ENCODE peak calls at places on chromosomes 5 and 9, in five cellular contexts. C, K, G, I and W are unnamed samples. For H3K9me3, the result is how much of the 10 kb centered on the place peaks cover.

GRCh38 chr5:180618830-180619562 is 27.7 kb upstream of the SCGB3A1 start:
- DNase-seq in C (no peak), K (no peak), G (peak), I (no peak), W (no peak)

GRCh38 chr9:92974161-92974661 is 26.9 kb downstream of the FGD3 start:
- DNase-seq in C (no peak), K (no peak), G (no peak), I (no peak), W (no peak)

GRCh38 chr5:61289669-61290363 is 42.2 kb upstream of the ZSWIM6 start:
- DNase-seq in C (no peak), K (no peak), G (no peak), I (no peak), W (no peak)

GRCh38 chr5:170277953-170278352 is 19.6 kb downstream of the LCP2 start:
- DNase-seq in C (no peak), K (no peak), G (no peak), I (no peak), W (no peak)

GRCh38 chr5:65041296-65042158 is 272.8 kb downstream of the CWC27 start:
- DNase-seq in C (no peak), K (no peak), G (no peak), I (no peak), W (no peak)

GRCh38 chr5:171595801-171596231 is 176.4 kb downstream of the FGF18 start:
- DNase-seq in C (no peak), K (no peak), G (no peak), I (no peak), W (no peak)

GRCh38 chr9:26159575-26160392 is 481.5 kb upstream of the TUSC1 start:
- DNase-seq in C (no peak), K (no peak), G (no peak), I (no peak), W (no peak)

GRCh38 chr9:93955356-93956182 is 414 bp upstream of the BARX1 start:
- DNase-seq in C (no peak), K (no peak), G (no peak), I (no peak), W (no peak)

GRCh38 chr9:135049460-135049859 is 38.0 kb upstream of the OLFM1 start:
- DNase-seq in C (no peak), K (no peak), G (no peak), I (no peak), W (no peak)

GRCh38 chr5:159650803-159651202 is 265.5 kb upstream of the ADRA1B start:
- DNase-seq in C (no peak), K (no peak), G (no peak), I (no peak), W (no peak)

GRCh38 chr9:19409406-19410194 is 791 bp downstream of the ACER2 start:
- DNase-seq in C (peak), K (peak), G (no peak), I (peak), W (peak)

GRCh38 chr5:38497946-38498345 is 58.5 kb downstream of the LIFR start:
- DNase-seq in C (no peak), K (no peak), G (no peak), I (no peak), W (peak)

GRCh38 chr5:107466233-107466769 is 204.4 kb downstream of the EFNA5 start:
- DNase-seq in C (no peak), K (no peak), G (peak), I (no peak), W (peak)

GRCh38 chr9:114968710-114969109 is 38.3 kb upstream of the TNFSF8 start:
- DNase-seq in C (no peak), K (no peak), G (no peak), I (no peak), W (peak)

GRCh38 chr5:141496038-141496437 is 7.2 kb downstream of the PCDHGC5 start:
- DNase-seq in C (no peak), K (no peak), G (no peak), I (no peak), W (peak)

GRCh38 chr9:83981126-83981871 is 694 bp downstream of the RMI1 start:
- DNase-seq in C (peak), K (no peak), G (no peak), I (peak), W (peak)

GRCh38 chr9:10566853-10567252 is 45.9 kb downstream of the PTPRD start:
- DNase-seq in C (no peak), K (no peak), G (no peak), I (no peak), W (no peak)

GRCh38 chr5:143433680-143434079 is 30.2 kb upstream of the NR3C1 start:
- DNase-seq in C (no peak), K (no peak), G (no peak), I (no peak), W (no peak)

GRCh38 chr9:128702949-128703615 is 779 bp downstream of the PKN3 start:
- DNase-seq in C (no peak), K (no peak), G (peak), I (peak), W (peak)

GRCh38 chr5:170638454-170639220 is 134.8 kb downstream of the KCNIP1 start:
- DNase-seq in C (peak), K (peak), G (peak), I (peak), W (peak)

GRCh38 chr5:9015937-9016270 is 530.0 kb downstream of the SEMA5A start:
- DNase-seq in C (no peak), K (no peak), G (no peak), I (no peak), W (no peak)

GRCh38 chr9:96554801-96555566 is 64.7 kb downstream of the CDC14B start:
- DNase-seq in C (no peak), K (no peak), G (no peak), I (no peak), W (no peak)

GRCh38 chr5:34035732-34036131 is 7.3 kb downstream of the C1QTNF3 start:
- DNase-seq in C (no peak), K (no peak), G (no peak), I (no peak), W (no peak)

GRCh38 chr5:126477681-126478117 is 54.5 kb downstream of the GRAMD2B start:
- DNase-seq in C (no peak), K (no peak), G (no peak), I (no peak), W (no peak)

GRCh38 chr5:146048994-146049703 is 56.2 kb downstream of the PLAC8L1 start:
- DNase-seq in C (peak), K (no peak), G (peak), I (peak), W (peak)

GRCh38 chr9:72526901-72527800 is 5.7 kb downstream of the TMC1 start:
- DNase-seq in C (peak), K (peak), G (peak), I (peak), W (peak)

GRCh38 chr5:113084402-113085083 is 107.9 kb downstream of the DCP2 start:
- DNase-seq in C (no peak), K (no peak), G (no peak), I (peak), W (no peak)

GRCh38 chr9:79123419-79123818 is 448.3 kb upstream of the TLE4 start:
- DNase-seq in C (no peak), K (no peak), G (no peak), I (no peak), W (no peak)

GRCh38 chr5:173330151-173330855 is 2.1 kb upstream of the STC2 start:
- DNase-seq in C (no peak), K (no peak), G (no peak), I (no peak), W (no peak)

GRCh38 chr5:78473747-78474146 is 113.3 kb downstream of the SCAMP1 start:
- DNase-seq in C (no peak), K (no peak), G (no peak), I (no peak), W (no peak)

GRCh38 chr9:132030626-132031325 is 48.9 kb downstream of the MED27 start:
- DNase-seq in C (no peak), K (no peak), G (no peak), I (no peak), W (no peak)

GRCh38 chr9:113619156-113619861 is 155.8 kb downstream of the RGS3 start:
- DNase-seq in C (no peak), K (no peak), G (no peak), I (peak), W (no peak)

GRCh38 chr9:113622038-113622437 is 158.5 kb downstream of the RGS3 start:
- DNase-seq in C (no peak), K (no peak), G (no peak), I (peak), W (no peak)

GRCh38 chr9:113620377-113621161 is 157.0 kb downstream of the RGS3 start:
- DNase-seq in C (peak), K (no peak), G (peak), I (peak), W (peak)

GRCh38 chr9:113621309-113621791 is 157.8 kb downstream of the RGS3 start:
- DNase-seq in C (no peak), K (no peak), G (no peak), I (peak), W (peak)

GRCh38 chr9:113620016-113620376 is 156.5 kb downstream of the RGS3 start:
- DNase-seq in C (no peak), K (no peak), G (no peak), I (peak), W (no peak)
- H3K4me3 ChIP-seq in C (no peak), K (no peak), G (no peak), I (peak), W (peak)

GRCh38 chr5:3026651-3027050 is 275.2 kb upstream of the IRX2 start:
- DNase-seq in C (no peak), K (no peak), G (no peak), I (no peak), W (no peak)
- H3K9me3 ChIP-seq in C (under half), K (under half), G (under half), I (under half), W (under half)

DNA sequence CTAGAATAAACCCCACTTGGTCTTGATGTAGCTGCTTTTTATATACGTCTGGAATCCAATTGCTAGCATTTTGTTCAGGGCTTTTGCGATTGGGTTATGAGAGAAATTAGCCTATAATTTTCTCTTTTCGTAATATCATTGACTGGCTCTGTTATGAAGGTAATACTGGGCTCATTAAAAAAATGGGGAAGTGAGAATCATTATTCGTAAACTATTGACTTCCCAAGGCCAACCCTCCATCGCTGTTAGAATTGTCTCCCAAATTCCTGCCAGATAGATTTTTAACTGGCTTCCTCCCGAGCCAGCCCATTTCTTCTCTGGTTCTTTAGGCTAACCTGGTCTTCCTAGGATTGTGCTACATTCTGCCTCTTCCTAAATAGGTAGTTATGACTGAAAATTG is 35.9 kb upstream of the GRPEL2 start:
- DNase-seq in C (no peak), K (no peak), G (no peak), I (no peak), W (no peak)
- H3K4me3 ChIP-seq in C (no peak), K (no peak), G (no peak), I (no peak), W (no peak)

DNA sequence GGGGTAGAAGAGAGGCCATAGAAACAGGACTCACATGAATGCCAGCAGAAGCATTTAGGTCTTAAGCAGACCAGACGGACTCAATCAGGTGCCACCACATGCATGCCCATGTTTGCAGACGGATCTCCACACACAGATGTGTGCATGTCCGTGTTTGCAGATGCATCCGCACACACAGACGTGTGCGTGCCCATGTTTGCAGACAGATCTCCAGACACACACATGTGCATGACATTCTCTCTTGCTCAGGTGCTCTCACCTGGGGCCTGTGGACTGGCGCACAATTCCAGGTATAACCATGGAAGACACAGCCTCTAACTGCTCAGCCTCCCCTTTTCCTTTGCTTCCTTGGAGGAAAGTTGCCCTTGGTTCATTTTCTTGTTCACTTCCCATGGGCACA is 148.3 kb downstream of the CACNA1B start:
- DNase-seq in C (peak), K (no peak), G (no peak), I (no peak), W (no peak)
- H3K9me3 ChIP-seq in C (under half), K (under half), G (under half), I (under half), W (under half)

DNA sequence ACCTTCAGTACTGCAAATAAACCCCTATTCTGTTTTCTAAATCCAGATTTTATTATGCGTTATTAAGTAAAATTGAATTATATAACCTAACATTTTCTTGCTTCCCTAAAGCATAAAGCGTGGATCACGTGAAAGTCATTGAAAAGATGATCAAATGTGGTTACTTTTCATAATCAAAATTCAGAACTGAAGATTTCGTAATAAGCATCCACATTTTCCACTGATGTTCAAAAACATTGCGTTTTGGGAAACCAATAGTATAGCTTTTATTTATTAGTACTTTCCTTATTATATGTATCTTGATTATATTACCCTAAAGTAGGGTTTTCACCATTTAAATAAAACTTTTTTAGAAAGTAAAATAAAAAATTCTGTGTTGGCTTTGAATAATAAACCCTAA is 1.8 kb downstream of the SLF1 start:
- DNase-seq in C (no peak), K (no peak), G (no peak), I (no peak), W (no peak)
- H3K4me3 ChIP-seq in C (no peak), K (no peak), G (no peak), I (no peak), W (no peak)

DNA sequence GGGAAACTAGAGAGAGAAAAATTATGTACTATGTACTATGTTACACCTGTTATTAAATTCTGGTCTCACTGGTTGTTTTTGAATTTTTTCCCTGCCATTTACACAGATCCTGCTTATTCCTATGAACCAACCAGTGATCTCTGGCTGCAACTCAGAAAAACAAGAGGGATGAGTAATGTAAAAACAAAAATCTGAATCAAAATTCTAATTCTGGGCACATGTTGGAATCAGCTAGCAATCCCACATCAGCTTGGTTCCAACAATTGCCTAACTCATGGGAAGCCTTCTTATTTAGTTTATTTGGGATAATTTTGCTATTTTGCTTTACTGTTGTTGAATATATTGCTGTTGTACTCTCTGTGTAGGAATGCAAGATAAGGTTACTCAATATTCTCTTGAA is 78.3 kb downstream of the PLK2 start:
- DNase-seq in C (no peak), K (no peak), G (no peak), I (no peak), W (no peak)
- H3K9me3 ChIP-seq in C (under half), K (under half), G (under half), I (under half), W (under half)

GRCh38 chr5:14671414-14671813 is 6.9 kb downstream of the OTULIN start:
- DNase-seq in C (no peak), K (no peak), G (no peak), I (no peak), W (no peak)
- H3K4me3 ChIP-seq in C (no peak), K (no peak), G (no peak), I (no peak), W (no peak)

GRCh38 chr9:100309992-100310391 is 42.8 kb downstream of the TEX10 start:
- DNase-seq in C (no peak), K (no peak), G (no peak), I (no peak), W (no peak)
- H3K9me3 ChIP-seq in C (under half), K (under half), G (under half), I (under half), W (under half)

DNA sequence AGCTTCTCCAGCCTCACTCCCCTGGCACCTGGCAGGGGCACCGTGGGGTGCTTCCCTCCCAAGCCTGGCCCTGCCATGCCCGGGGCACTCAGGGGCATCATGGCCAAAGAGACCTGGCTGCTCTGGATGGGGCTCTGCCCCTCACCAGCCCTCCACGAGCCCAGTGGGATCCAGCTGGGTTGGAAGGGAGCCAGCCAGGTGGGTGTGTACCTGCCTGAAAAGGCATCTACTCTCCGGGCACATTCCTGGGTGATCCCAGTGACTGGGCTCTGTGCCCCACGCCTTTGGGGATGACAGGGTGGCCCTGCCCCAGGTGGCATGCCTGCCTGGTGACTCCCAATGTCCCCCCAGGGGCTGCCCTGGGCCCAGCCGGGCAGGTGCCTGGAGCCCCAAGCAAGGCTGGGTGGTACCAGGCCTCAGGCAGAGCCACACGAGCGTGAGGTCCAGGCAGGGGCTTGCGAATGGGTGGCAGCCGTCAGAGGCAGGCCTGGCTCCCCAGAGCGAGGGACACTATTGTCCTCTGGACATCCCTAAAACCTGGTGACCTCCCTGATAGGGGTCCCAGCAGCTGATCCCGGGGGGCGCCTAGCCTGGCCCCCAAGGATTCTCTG is 777 bp downstream of the GPSM1 start:
- DNase-seq in C (no peak), K (no peak), G (no peak), I (no peak), W (no peak)
- H3K4me3 ChIP-seq in C (peak), K (peak), G (peak), I (peak), W (peak)